ENCODE peak calls at places on chromosomes 1 and 21, in five cellular contexts. One of them, this sample, is unnamed.

GRCh38 chr1:170367615-170368014 is 164.4 kb upstream of the GORAB start:
- DNase-seq in endothelial cell: no peak
- DNase-seq in tibial artery: no peak
- DNase-seq in NB4: no peak
- DNase-seq in left ventricle myocardium inferior: no peak
- DNase-seq in this sample: no peak

GRCh38 chr1:45785583-45785982 is 17.8 kb upstream of the MAST2 start:
- DNase-seq in endothelial cell: no peak
- DNase-seq in tibial artery: no peak
- DNase-seq in NB4: peak; percentile 85
- DNase-seq in left ventricle myocardium inferior: no peak
- DNase-seq in this sample: no peak

GRCh38 chr1:29597861-29598260 is 361.5 kb downstream of the PTPRU start:
- DNase-seq in endothelial cell: no peak
- DNase-seq in tibial artery: no peak
- DNase-seq in NB4: no peak
- DNase-seq in left ventricle myocardium inferior: no peak
- DNase-seq in this sample: no peak

GRCh38 chr1:171160611-171161354 is 24.3 kb upstream of the FMO2 start:
- DNase-seq in endothelial cell: no peak
- DNase-seq in tibial artery: no peak
- DNase-seq in NB4: no peak
- DNase-seq in left ventricle myocardium inferior: no peak
- DNase-seq in this sample: no peak

GRCh38 chr1:170073893-170074249 is 624 bp downstream of the KIFAP3 start:
- DNase-seq in endothelial cell: no peak
- DNase-seq in tibial artery: no peak
- DNase-seq in NB4: no peak
- DNase-seq in left ventricle myocardium inferior: no peak
- DNase-seq in this sample: no peak

GRCh38 chr1:27428316-27429028 is 36.0 kb downstream of the GPR3 start:
- DNase-seq in endothelial cell: no peak
- DNase-seq in tibial artery: peak; percentile 77
- DNase-seq in NB4: peak; percentile 88
- DNase-seq in left ventricle myocardium inferior: peak; percentile 57
- DNase-seq in this sample: no peak

GRCh38 chr21:33808715-33809367 is 106.8 kb downstream of the ATP5PO start:
- DNase-seq in endothelial cell: no peak
- DNase-seq in tibial artery: no peak
- DNase-seq in NB4: no peak
- DNase-seq in left ventricle myocardium inferior: no peak
- DNase-seq in this sample: no peak

GRCh38 chr1:246117066-246117791 is 389.9 kb downstream of the SMYD3 start:
- DNase-seq in endothelial cell: peak; percentile 48
- DNase-seq in tibial artery: no peak
- DNase-seq in NB4: peak; percentile 74
- DNase-seq in left ventricle myocardium inferior: no peak
- DNase-seq in this sample: no peak

GRCh38 chr1:38840281-38840680 is 19.3 kb downstream of the RRAGC start:
- DNase-seq in endothelial cell: no peak
- DNase-seq in tibial artery: no peak
- DNase-seq in NB4: no peak
- DNase-seq in left ventricle myocardium inferior: no peak
- DNase-seq in this sample: no peak

GRCh38 chr21:41507521-41508414 is at the start of gene TMPRSS2:
- DNase-seq in endothelial cell: peak; percentile 66
- DNase-seq in tibial artery: no peak
- DNase-seq in NB4: no peak
- DNase-seq in left ventricle myocardium inferior: no peak
- DNase-seq in this sample: no peak

GRCh38 chr1:169186106-169186505 is 79.6 kb downstream of the ATP1B1 start:
- DNase-seq in endothelial cell: no peak
- DNase-seq in tibial artery: no peak
- DNase-seq in NB4: no peak
- DNase-seq in left ventricle myocardium inferior: no peak
- DNase-seq in this sample: no peak

GRCh38 chr1:19444399-19445021 is 40.8 kb downstream of the CAPZB start:
- DNase-seq in endothelial cell: no peak
- DNase-seq in tibial artery: no peak
- DNase-seq in NB4: no peak
- DNase-seq in left ventricle myocardium inferior: no peak
- DNase-seq in this sample: no peak

GRCh38 chr1:30908886-30909777 is 574 bp upstream of the SDC3 start:
- DNase-seq in endothelial cell: no peak
- DNase-seq in tibial artery: no peak
- DNase-seq in NB4: peak; percentile 52
- DNase-seq in left ventricle myocardium inferior: peak; percentile 32
- DNase-seq in this sample: no peak

GRCh38 chr1:226723640-226724532 is 15.2 kb downstream of the ITPKB start:
- DNase-seq in endothelial cell: no peak
- DNase-seq in tibial artery: no peak
- DNase-seq in NB4: peak; percentile 46
- DNase-seq in left ventricle myocardium inferior: no peak
- DNase-seq in this sample: no peak

GRCh38 chr1:151477066-151477465 is 17.8 kb upstream of the POGZ start:
- DNase-seq in endothelial cell: no peak
- DNase-seq in tibial artery: no peak
- DNase-seq in NB4: no peak
- DNase-seq in left ventricle myocardium inferior: no peak
- DNase-seq in this sample: no peak

GRCh38 chr1:202762019-202762418 is 46.2 kb downstream of the KDM5B start:
- DNase-seq in endothelial cell: no peak
- DNase-seq in tibial artery: no peak
- DNase-seq in NB4: no peak
- DNase-seq in left ventricle myocardium inferior: no peak
- DNase-seq in this sample: no peak

GRCh38 chr1:66365628-66366027 is 168.3 kb upstream of the SGIP1 start:
- DNase-seq in endothelial cell: no peak
- DNase-seq in tibial artery: no peak
- DNase-seq in NB4: no peak
- DNase-seq in left ventricle myocardium inferior: no peak
- DNase-seq in this sample: no peak

GRCh38 chr1:69739181-69739580 is 171.5 kb downstream of the LRRC7 start:
- DNase-seq in endothelial cell: no peak
- DNase-seq in tibial artery: no peak
- DNase-seq in NB4: no peak
- DNase-seq in left ventricle myocardium inferior: no peak
- DNase-seq in this sample: no peak

GRCh38 chr21:35145626-35146236 is 96.6 kb upstream of the RUNX1 start:
- DNase-seq in endothelial cell: no peak
- DNase-seq in tibial artery: no peak
- DNase-seq in NB4: no peak
- DNase-seq in left ventricle myocardium inferior: no peak
- DNase-seq in this sample: no peak

GRCh38 chr1:171809834-171810233 is 28.4 kb downstream of the METTL13 start:
- DNase-seq in endothelial cell: no peak
- DNase-seq in tibial artery: no peak
- DNase-seq in NB4: no peak
- DNase-seq in left ventricle myocardium inferior: no peak
- DNase-seq in this sample: no peak

GRCh38 chr1:228208831-228209524 is 1.1 kb downstream of the OBSCN start:
- DNase-seq in endothelial cell: no peak
- DNase-seq in tibial artery: peak; percentile 60
- DNase-seq in NB4: no peak
- DNase-seq in left ventricle myocardium inferior: no peak
- DNase-seq in this sample: no peak

DNA sequence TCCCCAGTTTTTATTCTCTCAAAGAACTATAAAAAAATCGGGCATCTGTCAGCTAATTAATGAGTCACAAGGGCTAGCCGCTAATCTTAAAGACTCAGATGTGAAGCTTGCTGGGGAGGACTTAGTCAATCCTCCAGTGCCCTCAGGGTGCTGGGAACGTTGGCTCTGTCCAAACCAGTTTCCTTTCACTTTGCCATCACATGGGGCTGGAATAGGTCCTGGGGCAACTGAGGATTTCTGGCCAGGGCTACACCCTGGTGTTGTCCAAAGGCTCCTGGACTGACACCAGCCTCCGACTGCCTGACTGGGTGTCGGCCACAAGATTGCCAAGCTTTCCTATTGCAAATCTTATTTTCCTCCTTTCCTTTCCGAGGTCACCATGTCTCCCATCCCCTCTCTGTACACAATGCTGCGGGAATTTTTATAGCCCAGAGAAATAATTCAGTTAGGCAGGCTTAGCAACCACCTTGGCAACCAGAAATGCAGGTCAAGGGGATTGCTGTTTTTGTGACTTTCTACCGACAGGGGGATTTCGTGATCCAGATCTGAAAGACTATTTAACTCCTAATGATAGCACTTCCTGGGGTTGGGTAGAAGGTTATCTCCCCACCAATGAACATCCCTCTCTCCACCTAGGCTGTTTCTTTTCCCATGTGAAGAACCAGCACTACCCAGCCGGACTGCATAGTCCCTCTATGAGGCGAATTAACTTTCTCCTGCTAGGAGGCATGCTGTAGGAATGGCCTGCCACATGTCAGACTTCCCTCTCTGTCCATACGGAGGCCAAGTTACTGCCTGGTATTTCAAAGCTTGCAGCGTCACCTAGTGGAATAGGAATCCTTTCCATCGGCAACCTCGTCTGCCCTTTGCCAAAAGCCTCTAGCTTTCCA is 29.9 kb upstream of the CTBS start:
- DNase-seq in endothelial cell: no peak
- DNase-seq in tibial artery: peak; percentile 86
- DNase-seq in NB4: no peak
- DNase-seq in left ventricle myocardium inferior: peak; percentile 23
- DNase-seq in this sample: no peak
- TF ChIP-seq CTCF in endothelial cell: no peak
- TF ChIP-seq CTCF in tibial artery: peak; percentile 88
- TF ChIP-seq CTCF in NB4: no peak
- TF ChIP-seq CTCF in left ventricle myocardium inferior: peak; percentile 67
- TF ChIP-seq CTCF in this sample: no peak

DNA sequence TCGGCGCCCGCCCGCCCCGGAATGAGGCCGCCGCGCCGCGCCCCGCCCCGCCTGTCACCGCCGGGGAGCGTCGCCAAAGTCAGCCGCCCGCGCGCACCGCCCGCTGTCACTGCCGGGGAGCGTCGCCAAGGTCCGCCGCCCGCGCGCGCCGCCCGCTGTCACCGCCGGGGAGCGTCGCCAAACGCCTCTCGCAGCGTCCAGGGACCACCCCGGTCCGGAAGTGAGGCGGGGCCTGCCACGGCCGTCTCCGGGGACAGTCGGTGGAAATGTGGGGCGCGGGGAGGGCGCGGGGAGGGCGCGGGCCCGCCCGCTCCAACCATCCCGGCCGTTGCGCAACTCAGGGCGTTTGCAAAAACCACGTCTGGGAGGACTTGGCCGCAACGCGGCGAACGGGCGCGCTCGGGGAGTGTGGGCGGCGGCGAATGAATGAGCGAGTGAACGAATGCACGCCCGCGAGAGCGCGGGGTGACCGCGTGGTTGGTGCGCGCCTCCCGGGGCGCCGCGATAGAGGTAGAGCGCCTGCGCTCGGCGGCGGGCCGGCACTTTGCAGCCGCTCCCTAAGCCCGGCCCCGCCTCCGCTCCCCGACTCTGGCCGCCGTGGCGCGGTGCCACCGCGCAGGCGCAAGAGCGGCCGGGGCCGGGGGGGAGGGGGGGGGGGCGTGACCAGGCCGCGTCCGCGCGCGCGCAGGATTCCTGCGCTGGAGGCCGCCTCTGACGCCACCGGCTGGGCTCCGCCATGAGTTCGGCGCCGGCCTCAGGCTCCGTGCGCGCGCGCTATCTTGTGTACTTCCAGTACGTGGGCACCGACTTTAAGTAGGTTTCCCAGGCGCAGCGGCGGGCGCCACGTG is at the start of the genes ACAP3 and PUSL1:
- DNase-seq in endothelial cell: peak; percentile 81
- DNase-seq in tibial artery: peak; percentile 95
- DNase-seq in NB4: peak; percentile 96
- DNase-seq in left ventricle myocardium inferior: peak; percentile 92
- DNase-seq in this sample: peak; percentile 88
- TF ChIP-seq CTCF in endothelial cell: no peak
- TF ChIP-seq CTCF in tibial artery: peak; percentile 7
- TF ChIP-seq CTCF in NB4: no peak
- TF ChIP-seq CTCF in left ventricle myocardium inferior: peak; percentile 16
- TF ChIP-seq CTCF in this sample: no peak

GRCh38 chr1:182575540-182576149 is 13.4 kb downstream of the RNASEL start:
- DNase-seq in endothelial cell: no peak
- DNase-seq in tibial artery: no peak
- DNase-seq in NB4: peak; percentile 43
- DNase-seq in left ventricle myocardium inferior: no peak
- DNase-seq in this sample: no peak

GRCh38 chr1:182569939-182570610 is 19.0 kb downstream of the RNASEL start:
- DNase-seq in endothelial cell: no peak
- DNase-seq in tibial artery: no peak
- DNase-seq in NB4: no peak
- DNase-seq in left ventricle myocardium inferior: no peak
- DNase-seq in this sample: no peak

GRCh38 chr1:182568647-182569284 is 20.3 kb downstream of the RNASEL start:
- DNase-seq in endothelial cell: no peak
- DNase-seq in tibial artery: no peak
- DNase-seq in NB4: no peak
- DNase-seq in left ventricle myocardium inferior: no peak
- DNase-seq in this sample: no peak

GRCh38 chr1:182570611-182570970 is 18.5 kb downstream of the RNASEL start:
- DNase-seq in endothelial cell: no peak
- DNase-seq in tibial artery: no peak
- DNase-seq in NB4: no peak
- DNase-seq in left ventricle myocardium inferior: no peak
- DNase-seq in this sample: no peak

GRCh38 chr1:182574156-182574555 is 14.9 kb downstream of the RNASEL start:
- DNase-seq in endothelial cell: no peak
- DNase-seq in tibial artery: no peak
- DNase-seq in NB4: no peak
- DNase-seq in left ventricle myocardium inferior: no peak
- DNase-seq in this sample: no peak
- TF ChIP-seq CTCF in endothelial cell: no peak
- TF ChIP-seq CTCF in tibial artery: no peak
- TF ChIP-seq CTCF in NB4: no peak
- TF ChIP-seq CTCF in left ventricle myocardium inferior: no peak
- TF ChIP-seq CTCF in this sample: no peak

GRCh38 chr1:54276617-54277450 is 76.9 kb downstream of the MRPL37 start:
- DNase-seq in endothelial cell: no peak
- DNase-seq in tibial artery: no peak
- DNase-seq in NB4: no peak
- DNase-seq in left ventricle myocardium inferior: peak; percentile 47
- DNase-seq in this sample: no peak

GRCh38 chr1:54273837-54274192 is 73.8 kb downstream of the MRPL37 start:
- DNase-seq in endothelial cell: no peak
- DNase-seq in tibial artery: no peak
- DNase-seq in NB4: no peak
- DNase-seq in left ventricle myocardium inferior: peak; percentile 40
- DNase-seq in this sample: no peak

GRCh38 chr1:54274881-54275280 is 74.9 kb downstream of the MRPL37 start:
- DNase-seq in endothelial cell: no peak
- DNase-seq in tibial artery: no peak
- DNase-seq in NB4: no peak
- DNase-seq in left ventricle myocardium inferior: no peak
- DNase-seq in this sample: no peak

GRCh38 chr1:54274448-54274847 is 74.5 kb downstream of the MRPL37 start:
- DNase-seq in endothelial cell: no peak
- DNase-seq in tibial artery: no peak
- DNase-seq in NB4: no peak
- DNase-seq in left ventricle myocardium inferior: no peak
- DNase-seq in this sample: no peak

DNA sequence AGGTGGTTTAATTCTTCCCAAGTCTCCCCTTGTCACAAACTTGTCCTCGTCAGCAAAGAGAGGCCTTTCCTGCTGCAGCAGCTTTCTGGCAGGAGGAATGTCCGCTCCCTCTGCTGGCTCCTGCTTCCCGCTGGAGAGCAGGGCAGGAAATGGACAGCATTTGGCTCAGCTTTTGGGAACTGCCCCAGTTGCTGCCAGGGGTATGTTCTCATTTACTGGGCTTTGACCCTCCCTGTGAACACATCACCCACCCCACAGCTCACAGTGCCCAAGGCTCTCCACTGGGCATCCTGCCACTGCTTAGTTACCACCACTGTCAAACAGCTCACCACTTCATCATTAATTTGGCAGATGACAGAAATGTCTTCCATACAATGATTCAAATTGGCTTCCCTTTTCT is 75.4 kb downstream of the MRPL37 start:
- DNase-seq in endothelial cell: peak; percentile 55
- DNase-seq in tibial artery: peak; percentile 96
- DNase-seq in NB4: no peak
- DNase-seq in left ventricle myocardium inferior: peak; percentile 70
- DNase-seq in this sample: no peak
- TF ChIP-seq CTCF in endothelial cell: no peak
- TF ChIP-seq CTCF in tibial artery: peak; percentile 52
- TF ChIP-seq CTCF in NB4: no peak
- TF ChIP-seq CTCF in left ventricle myocardium inferior: peak; percentile 59
- TF ChIP-seq CTCF in this sample: no peak